ENCODE peak calls at places on chromosomes 13 and 19, in eight cellular contexts. One of them, this sample, is unnamed.
A peak's percentile ranks its signal among the peaks of the same experiment; 100 is the strongest.

GRCh38 chr19:9406798-9407352 is 28.5 kb downstream of the ZNF266 start:
- DNase-seq in HT-29: no peak
- DNase-seq in NCI-H1048: no peak
- DNase-seq in iris pigment epithelial cell: peak; percentile 94
- DNase-seq in AG09319: peak; percentile 65
- DNase-seq in NCI-H1436 treated with DMSO at 0.1 percent for 48 hours: no peak
- DNase-seq in fibroblast of lung: peak; percentile 87
- DNase-seq in hippocampal formation: peak; percentile 6
- DNase-seq in this sample: peak; percentile 27

GRCh38 chr19:17311455-17312248 is 2.3 kb downstream of the DDA1 start:
- DNase-seq in NCI-H1436 treated with DMSO at 0.1 percent for 48 hours: no peak
- DNase-seq in iris pigment epithelial cell: peak; percentile 90
- DNase-seq in NCI-H1048: no peak
- DNase-seq in HT-29: no peak
- DNase-seq in fibroblast of lung: peak; percentile 72
- DNase-seq in AG09319: no peak
- DNase-seq in hippocampal formation: no peak
- DNase-seq in this sample: peak; percentile 69

GRCh38 chr13:74647211-74647610 is 513.0 kb upstream of the KLF12 start:
- DNase-seq in AG09319: no peak
- DNase-seq in NCI-H1436 treated with DMSO at 0.1 percent for 48 hours: no peak
- DNase-seq in fibroblast of lung: no peak
- DNase-seq in NCI-H1048: no peak
- DNase-seq in hippocampal formation: no peak
- DNase-seq in HT-29: no peak
- DNase-seq in iris pigment epithelial cell: no peak
- DNase-seq in this sample: no peak

GRCh38 chr13:44131069-44131614 is 242.5 kb upstream of the SERP2 start:
- DNase-seq in HT-29: no peak
- DNase-seq in AG09319: no peak
- DNase-seq in NCI-H1436 treated with DMSO at 0.1 percent for 48 hours: no peak
- DNase-seq in fibroblast of lung: no peak
- DNase-seq in iris pigment epithelial cell: no peak
- DNase-seq in hippocampal formation: no peak
- DNase-seq in NCI-H1048: no peak
- DNase-seq in this sample: peak; percentile 57

GRCh38 chr13:19182536-19182935 is 912 bp upstream of the TUBA3C start:
- DNase-seq in NCI-H1048: no peak
- DNase-seq in HT-29: no peak
- DNase-seq in NCI-H1436 treated with DMSO at 0.1 percent for 48 hours: no peak
- DNase-seq in fibroblast of lung: no peak
- DNase-seq in AG09319: no peak
- DNase-seq in iris pigment epithelial cell: no peak
- DNase-seq in hippocampal formation: no peak
- DNase-seq in this sample: no peak

GRCh38 chr19:45884682-45885555 is 1.0 kb downstream of the IRF2BP1 start:
- DNase-seq in iris pigment epithelial cell: no peak
- DNase-seq in HT-29: no peak
- DNase-seq in NCI-H1436 treated with DMSO at 0.1 percent for 48 hours: no peak
- DNase-seq in AG09319: no peak
- DNase-seq in fibroblast of lung: no peak
- DNase-seq in NCI-H1048: no peak
- DNase-seq in hippocampal formation: no peak
- DNase-seq in this sample: no peak

GRCh38 chr19:38683393-38684077 is 36.1 kb downstream of the ACTN4 start:
- DNase-seq in AG09319: no peak
- DNase-seq in HT-29: peak; percentile 100
- DNase-seq in NCI-H1048: no peak
- DNase-seq in iris pigment epithelial cell: peak; percentile 93
- DNase-seq in fibroblast of lung: peak; percentile 97
- DNase-seq in NCI-H1436 treated with DMSO at 0.1 percent for 48 hours: no peak
- DNase-seq in hippocampal formation: no peak
- DNase-seq in this sample: peak; percentile 100

GRCh38 chr19:4488496-4488895 is 16.4 kb downstream of the HDGFL2 start:
- DNase-seq in fibroblast of lung: no peak
- DNase-seq in NCI-H1436 treated with DMSO at 0.1 percent for 48 hours: no peak
- DNase-seq in AG09319: no peak
- DNase-seq in NCI-H1048: no peak
- DNase-seq in iris pigment epithelial cell: no peak
- DNase-seq in HT-29: no peak
- DNase-seq in hippocampal formation: no peak
- DNase-seq in this sample: no peak

This sample was measured in kidney glomerular epithelial cell.